ENCODE peak calls at places on chromosomes 3 and 15, in eight cellular contexts. N is endothelial cell of umbilical vein, B is GM23338, M is GM12878, T is HCT116, X is H1, Y is HepG2, Z is K562. H is an unnamed sample.

GRCh38 chr3:33919312-33919711 is 120.9 kb downstream of the PDCD6IP start:
- DNase-seq in X (no peak), N (no peak), M (no peak), Z (no peak), T (no peak), B (no peak), Y (no peak), H (no peak)

GRCh38 chr3:131883086-131883485 is 151.7 kb downstream of the CPNE4 start:
- DNase-seq in M (no peak), N (no peak), Y (no peak), X (no peak), B (no peak), Z (no peak), T (no peak), H (no peak)

GRCh38 chr3:26558257-26558656 is 64.3 kb upstream of the LRRC3B start:
- DNase-seq in T (no peak), Y (no peak), N (no peak), M (no peak), X (no peak), B (peak), Z (no peak), H (no peak)

GRCh38 chr15:63037996-63038720 is 4.4 kb upstream of the TPM1 start:
- DNase-seq in N (no peak), Y (no peak), Z (no peak), B (no peak), X (no peak), T (no peak), M (no peak), H (no peak)

GRCh38 chr15:72826611-72827010 is 43.1 kb upstream of the ADPGK start:
- DNase-seq in N (no peak), Y (no peak), T (no peak), B (no peak), X (no peak), Z (no peak), M (no peak), H (no peak)

GRCh38 chr15:68271854-68272471 is 5.6 kb upstream of the FEM1B start:
- DNase-seq in X (no peak), B (peak), T (peak), N (no peak), Y (peak), M (no peak), Z (no peak), H (no peak)

GRCh38 chr3:134608023-134608758 is 42.6 kb downstream of the KY start:
- DNase-seq in N (no peak), Z (no peak), X (no peak), B (no peak), M (no peak), T (no peak), Y (no peak), H (no peak)

GRCh38 chr15:71743861-71744382 is 66.4 kb upstream of the NR2E3 start:
- DNase-seq in M (no peak), T (no peak), Y (peak), X (peak), Z (peak), B (peak), N (peak), H (no peak)

GRCh38 chr15:100878130-100878529 is 1.5 kb upstream of the ALDH1A3 start:
- DNase-seq in B (no peak), N (no peak), X (no peak), M (no peak), T (no peak), Y (no peak), Z (no peak), H (no peak)

GRCh38 chr15:100879046-100879445 is 585 bp upstream of the ALDH1A3 start:
- DNase-seq in B (peak), Z (no peak), Y (no peak), X (peak), M (no peak), T (no peak), N (no peak), H (no peak)

GRCh38 chr15:100879461-100880138 is at the start of gene ALDH1A3:
- DNase-seq in Z (no peak), Y (no peak), N (no peak), X (no peak), M (no peak), B (peak), T (peak), H (no peak)

GRCh38 chr15:100877551-100877950 is 2.1 kb upstream of the ALDH1A3 start:
- DNase-seq in M (no peak), T (peak), Z (no peak), B (no peak), N (no peak), Y (no peak), X (no peak), H (no peak)

DNA sequence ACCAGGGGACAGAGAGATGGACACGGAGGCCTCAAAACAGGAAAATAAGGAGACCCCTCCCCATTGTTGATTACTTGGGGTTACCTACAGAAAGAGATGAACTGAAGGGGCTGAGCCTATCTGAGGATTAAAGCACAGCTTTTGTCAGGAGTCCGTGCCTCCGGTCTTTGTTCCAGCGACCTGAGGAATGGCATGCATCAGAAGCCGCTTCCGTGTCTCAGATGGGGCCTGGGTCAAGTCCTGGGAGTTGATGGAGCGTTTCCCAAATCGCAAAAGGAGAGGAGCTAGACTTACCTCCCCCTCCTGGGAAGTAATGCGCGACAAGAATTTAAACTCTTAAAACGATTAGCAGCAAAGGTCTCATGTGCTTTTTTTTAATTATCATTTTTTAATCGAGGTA is 1.0 kb upstream of the ALDH1A3 start:
- DNase-seq in X (no peak), Z (no peak), N (no peak), Y (no peak), T (no peak), M (no peak), B (peak), H (no peak)
- TF ChIP-seq EZH2 in X (no peak), Z (no peak), N (no peak), Y (no peak), T (no peak), M (no peak), B (no peak), H (no peak)

DNA sequence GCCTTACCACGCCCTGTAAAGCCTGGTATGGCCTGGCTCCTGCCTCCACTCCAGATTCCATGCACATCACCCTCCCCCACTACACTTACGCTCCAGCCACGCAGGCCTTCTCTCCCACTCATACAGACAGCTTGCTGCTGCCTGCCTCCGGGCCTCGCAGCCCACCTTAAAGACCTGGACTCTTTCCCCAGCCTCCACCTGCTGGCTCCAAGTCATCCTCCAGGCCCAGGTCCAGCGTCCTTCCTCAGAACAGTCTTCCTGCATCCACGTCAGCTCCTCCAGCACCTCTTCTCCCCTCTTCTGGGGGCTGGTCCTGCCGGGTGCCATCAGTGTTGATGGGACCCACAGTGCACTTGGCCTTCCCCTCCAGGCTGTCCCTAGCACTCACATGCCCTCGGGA is 75.5 kb downstream of the NUP210 start:
- DNase-seq in Y (no peak), Z (no peak), T (no peak), B (no peak), M (no peak), X (no peak), N (no peak), H (no peak)
- TF ChIP-seq POLR2AphosphoS5 in Y (no peak), Z (no peak), T (no peak), B (no peak), M (no peak), X (no peak), N (no peak), H (no peak)

GRCh38 chr3:190541560-190541959 is 27.7 kb downstream of the IL1RAP start:
- DNase-seq in Z (no peak), X (no peak), Y (no peak), B (no peak), T (no peak), M (no peak), N (no peak), H (no peak)
- H3K27ac ChIP-seq in Z (no peak), X (no peak), Y (no peak), B (no peak), T (no peak), M (no peak), N (no peak), H (no peak)

GRCh38 chr3:152713989-152714388 is 120.9 kb upstream of the P2RY1 start:
- DNase-seq in B (no peak), Z (no peak), X (no peak), N (no peak), T (no peak), M (no peak), Y (no peak), H (no peak)
- TF ChIP-seq EZH2 in B (no peak), Z (no peak), X (no peak), N (no peak), T (no peak), M (no peak), Y (no peak), H (no peak)

GRCh38 chr3:193814166-193814565 is 221.2 kb downstream of the OPA1 start:
- DNase-seq in M (no peak), X (no peak), T (no peak), N (no peak), Y (no peak), Z (no peak), B (no peak), H (no peak)

GRCh38 chr3:193816028-193816395 is 223.0 kb downstream of the OPA1 start:
- DNase-seq in T (no peak), B (no peak), M (no peak), Y (no peak), Z (no peak), X (peak), N (no peak), H (no peak)

GRCh38 chr3:193815246-193816027 is 222.4 kb downstream of the OPA1 start:
- DNase-seq in B (no peak), X (no peak), Y (no peak), Z (no peak), N (no peak), T (no peak), M (no peak), H (no peak)

GRCh38 chr3:193819117-193819978 is 226.3 kb downstream of the OPA1 start:
- DNase-seq in N (no peak), B (peak), M (no peak), Z (no peak), X (no peak), Y (no peak), T (no peak), H (no peak)

GRCh38 chr3:193816656-193817311 is 223.8 kb downstream of the OPA1 start:
- DNase-seq in B (peak), Y (no peak), M (no peak), N (no peak), X (peak), T (no peak), Z (peak), H (no peak)
- TF ChIP-seq POLR2AphosphoS5 in B (peak), Y (no peak), M (no peak), N (no peak), X (no peak), T (no peak), Z (no peak), H (no peak)

DNA sequence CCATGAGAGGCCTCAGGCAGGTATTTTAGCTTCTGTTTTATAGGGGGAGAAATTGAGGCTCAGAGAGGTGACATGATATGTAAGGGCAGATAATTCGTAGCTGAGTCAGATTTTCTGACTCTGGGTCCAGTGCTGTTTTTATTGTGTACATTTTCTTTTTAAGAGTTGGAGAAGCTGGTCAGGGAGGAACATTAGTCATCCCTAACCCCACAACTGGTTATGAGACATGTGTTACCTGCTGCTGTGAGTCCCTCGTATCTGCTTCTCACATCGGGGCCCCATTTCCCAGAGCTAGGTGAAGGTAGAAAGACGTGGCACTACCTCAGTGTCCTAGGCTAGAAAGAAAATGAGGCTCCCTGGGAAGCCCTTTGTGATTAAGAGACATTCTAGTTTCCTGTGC is 28.6 kb downstream of the GALNT15 start:
- DNase-seq in X (no peak), M (no peak), N (no peak), Y (no peak), T (no peak), B (no peak), Z (no peak), H (no peak)
- H3K27ac ChIP-seq in X (no peak), M (no peak), N (no peak), Y (no peak), T (no peak), B (no peak), Z (no peak), H (no peak)

GRCh38 chr3:170585008-170585936 is 603 bp downstream of the SLC7A14 start:
- DNase-seq in N (peak), M (no peak), T (no peak), B (peak), Y (no peak), Z (no peak), X (peak), H (no peak)
- TF ChIP-seq EZH2 in N (peak), M (no peak), T (no peak), B (peak), Y (peak), Z (no peak), X (peak), H (no peak)

DNA sequence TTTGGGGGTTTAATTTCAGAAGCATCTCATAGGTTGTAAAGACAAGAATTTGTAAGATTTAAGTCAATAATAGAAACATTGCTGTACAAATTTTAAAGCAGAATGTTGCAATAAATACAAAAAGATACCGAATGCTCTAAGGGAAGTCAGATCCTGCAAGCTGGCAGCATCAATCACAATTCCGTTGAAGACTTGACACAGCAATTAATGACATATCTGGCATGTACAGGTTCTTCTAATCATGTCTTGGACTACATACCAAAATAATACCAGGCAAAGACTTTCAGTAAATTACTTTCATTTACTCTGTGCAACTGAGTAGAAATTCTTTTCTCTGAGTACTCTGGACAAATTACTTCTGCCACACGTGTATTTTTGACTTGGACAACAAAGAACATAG is 54.0 kb upstream of the CDIN1 start:
- DNase-seq in Z (no peak), X (no peak), T (no peak), Y (no peak), M (no peak), B (no peak), N (no peak), H (no peak)
- TF ChIP-seq POLR2AphosphoS5 in Z (no peak), X (no peak), T (no peak), Y (no peak), M (no peak), B (no peak), N (no peak), H (no peak)

GRCh38 chr3:99901200-99901926 is 83.7 kb downstream of the CMSS1 start:
- DNase-seq in M (peak), T (peak), B (no peak), Y (peak), Z (no peak), N (peak), X (no peak), H (peak)
- H3K27ac ChIP-seq in M (no peak), T (peak), B (no peak), Y (peak), Z (no peak), N (peak), X (no peak), H (peak)

GRCh38 chr15:66702770-66703539 is 919 bp downstream of the SMAD6 start:
- DNase-seq in N (no peak), X (peak), B (peak), M (no peak), T (no peak), Y (no peak), Z (no peak), H (no peak)
- TF ChIP-seq EZH2 in N (no peak), X (peak), B (no peak), M (peak), T (no peak), Y (no peak), Z (no peak), H (no peak)